ENCODE peak calls at places on chromosomes 11 and 22, in seven cellular contexts. One of them, this sample, is unnamed.

GRCh38 chr11:34682822-34683221 is 61.9 kb downstream of the EHF start:
- DNase-seq in HEK293T: no peak
- DNase-seq in T follicular helper cell: no peak
- DNase-seq in activated naive CD8-positive, alpha-beta T cell treated with anti-CD3 and anti-CD28 coated beads for 36 hours: no peak
- DNase-seq in NCI-H2081 treated with DMSO at 0.1 percent for 48 hours: no peak
- DNase-seq in NCI-H2171: no peak
- DNase-seq in NCI-H1092 treated with DMSO at 0.1 percent for 48 hours: no peak
- DNase-seq in this sample: peak

GRCh38 chr11:100562102-100562501 is 125.0 kb upstream of the ARHGAP42 start:
- DNase-seq in NCI-H2081 treated with DMSO at 0.1 percent for 48 hours: no peak
- DNase-seq in activated naive CD8-positive, alpha-beta T cell treated with anti-CD3 and anti-CD28 coated beads for 36 hours: no peak
- DNase-seq in NCI-H1092 treated with DMSO at 0.1 percent for 48 hours: no peak
- DNase-seq in T follicular helper cell: no peak
- DNase-seq in NCI-H2171: no peak
- DNase-seq in HEK293T: no peak
- DNase-seq in this sample: no peak

GRCh38 chr22:25024895-25025294 is 72.4 kb downstream of the KIAA1671 start:
- DNase-seq in activated naive CD8-positive, alpha-beta T cell treated with anti-CD3 and anti-CD28 coated beads for 36 hours: no peak
- DNase-seq in T follicular helper cell: no peak
- DNase-seq in NCI-H1092 treated with DMSO at 0.1 percent for 48 hours: no peak
- DNase-seq in NCI-H2081 treated with DMSO at 0.1 percent for 48 hours: no peak
- DNase-seq in HEK293T: no peak
- DNase-seq in NCI-H2171: no peak
- DNase-seq in this sample: no peak

GRCh38 chr11:75051043-75051442 is 45.6 kb downstream of the OR2AT4 start:
- DNase-seq in NCI-H1092 treated with DMSO at 0.1 percent for 48 hours: no peak
- DNase-seq in NCI-H2171: no peak
- DNase-seq in NCI-H2081 treated with DMSO at 0.1 percent for 48 hours: no peak
- DNase-seq in activated naive CD8-positive, alpha-beta T cell treated with anti-CD3 and anti-CD28 coated beads for 36 hours: no peak
- DNase-seq in T follicular helper cell: no peak
- DNase-seq in HEK293T: no peak
- DNase-seq in this sample: no peak

GRCh38 chr11:57542582-57542981 is 5.2 kb downstream of the SMTNL1 start:
- DNase-seq in HEK293T: no peak
- DNase-seq in T follicular helper cell: no peak
- DNase-seq in activated naive CD8-positive, alpha-beta T cell treated with anti-CD3 and anti-CD28 coated beads for 36 hours: no peak
- DNase-seq in NCI-H2081 treated with DMSO at 0.1 percent for 48 hours: no peak
- DNase-seq in NCI-H2171: no peak
- DNase-seq in NCI-H1092 treated with DMSO at 0.1 percent for 48 hours: no peak
- DNase-seq in this sample: peak

GRCh38 chr11:60367009-60367408 is 11.3 kb upstream of the MS4A7 start:
- DNase-seq in HEK293T: no peak
- DNase-seq in NCI-H2171: no peak
- DNase-seq in NCI-H2081 treated with DMSO at 0.1 percent for 48 hours: no peak
- DNase-seq in NCI-H1092 treated with DMSO at 0.1 percent for 48 hours: no peak
- DNase-seq in T follicular helper cell: no peak
- DNase-seq in activated naive CD8-positive, alpha-beta T cell treated with anti-CD3 and anti-CD28 coated beads for 36 hours: peak
- DNase-seq in this sample: no peak

GRCh38 chr11:42727879-42728278 is 583.9 kb upstream of the API5 start:
- DNase-seq in NCI-H2081 treated with DMSO at 0.1 percent for 48 hours: no peak
- DNase-seq in NCI-H2171: no peak
- DNase-seq in NCI-H1092 treated with DMSO at 0.1 percent for 48 hours: no peak
- DNase-seq in activated naive CD8-positive, alpha-beta T cell treated with anti-CD3 and anti-CD28 coated beads for 36 hours: no peak
- DNase-seq in T follicular helper cell: no peak
- DNase-seq in HEK293T: no peak
- DNase-seq in this sample: no peak

GRCh38 chr11:122032317-122032716 is 83.7 kb downstream of the BLID start:
- DNase-seq in HEK293T: no peak
- DNase-seq in NCI-H2081 treated with DMSO at 0.1 percent for 48 hours: no peak
- DNase-seq in T follicular helper cell: no peak
- DNase-seq in NCI-H2171: no peak
- DNase-seq in NCI-H1092 treated with DMSO at 0.1 percent for 48 hours: no peak
- DNase-seq in activated naive CD8-positive, alpha-beta T cell treated with anti-CD3 and anti-CD28 coated beads for 36 hours: no peak
- DNase-seq in this sample: no peak

GRCh38 chr11:130850185-130850944 is 65.9 kb downstream of the SNX19 start:
- DNase-seq in NCI-H2171: no peak
- DNase-seq in HEK293T: no peak
- DNase-seq in activated naive CD8-positive, alpha-beta T cell treated with anti-CD3 and anti-CD28 coated beads for 36 hours: no peak
- DNase-seq in NCI-H2081 treated with DMSO at 0.1 percent for 48 hours: no peak
- DNase-seq in NCI-H1092 treated with DMSO at 0.1 percent for 48 hours: no peak
- DNase-seq in T follicular helper cell: no peak
- DNase-seq in this sample: no peak

GRCh38 chr11:70546179-70546940 is 148.0 kb downstream of the CTTN start:
- DNase-seq in activated naive CD8-positive, alpha-beta T cell treated with anti-CD3 and anti-CD28 coated beads for 36 hours: no peak
- DNase-seq in T follicular helper cell: no peak
- DNase-seq in NCI-H1092 treated with DMSO at 0.1 percent for 48 hours: no peak
- DNase-seq in NCI-H2081 treated with DMSO at 0.1 percent for 48 hours: no peak
- DNase-seq in HEK293T: no peak
- DNase-seq in NCI-H2171: no peak
- DNase-seq in this sample: no peak

GRCh38 chr11:36398261-36398953 is 102.3 kb downstream of the PRR5L start:
- DNase-seq in NCI-H1092 treated with DMSO at 0.1 percent for 48 hours: no peak
- DNase-seq in activated naive CD8-positive, alpha-beta T cell treated with anti-CD3 and anti-CD28 coated beads for 36 hours: no peak
- DNase-seq in HEK293T: no peak
- DNase-seq in NCI-H2081 treated with DMSO at 0.1 percent for 48 hours: no peak
- DNase-seq in T follicular helper cell: no peak
- DNase-seq in NCI-H2171: peak
- DNase-seq in this sample: no peak

GRCh38 chr11:96045622-96046456 is 121.9 kb upstream of the MTMR2 start:
- DNase-seq in NCI-H2081 treated with DMSO at 0.1 percent for 48 hours: peak
- DNase-seq in activated naive CD8-positive, alpha-beta T cell treated with anti-CD3 and anti-CD28 coated beads for 36 hours: no peak
- DNase-seq in NCI-H1092 treated with DMSO at 0.1 percent for 48 hours: no peak
- DNase-seq in NCI-H2171: peak
- DNase-seq in HEK293T: no peak
- DNase-seq in T follicular helper cell: no peak
- DNase-seq in this sample: peak

GRCh38 chr11:23778971-23779370 is 717.9 kb upstream of the LUZP2 start:
- DNase-seq in NCI-H2081 treated with DMSO at 0.1 percent for 48 hours: no peak
- DNase-seq in activated naive CD8-positive, alpha-beta T cell treated with anti-CD3 and anti-CD28 coated beads for 36 hours: no peak
- DNase-seq in NCI-H2171: no peak
- DNase-seq in NCI-H1092 treated with DMSO at 0.1 percent for 48 hours: no peak
- DNase-seq in HEK293T: no peak
- DNase-seq in T follicular helper cell: no peak
- DNase-seq in this sample: no peak

GRCh38 chr22:25748140-25748539 is 6.2 kb downstream of the MYO18B start:
- DNase-seq in HEK293T: no peak
- DNase-seq in NCI-H1092 treated with DMSO at 0.1 percent for 48 hours: no peak
- DNase-seq in NCI-H2081 treated with DMSO at 0.1 percent for 48 hours: no peak
- DNase-seq in activated naive CD8-positive, alpha-beta T cell treated with anti-CD3 and anti-CD28 coated beads for 36 hours: no peak
- DNase-seq in T follicular helper cell: no peak
- DNase-seq in NCI-H2171: no peak
- DNase-seq in this sample: no peak

GRCh38 chr11:5096011-5096410 is 26.6 kb downstream of the OR52E1 start:
- DNase-seq in NCI-H2171: no peak
- DNase-seq in HEK293T: no peak
- DNase-seq in activated naive CD8-positive, alpha-beta T cell treated with anti-CD3 and anti-CD28 coated beads for 36 hours: no peak
- DNase-seq in NCI-H1092 treated with DMSO at 0.1 percent for 48 hours: no peak
- DNase-seq in T follicular helper cell: no peak
- DNase-seq in NCI-H2081 treated with DMSO at 0.1 percent for 48 hours: no peak
- DNase-seq in this sample: no peak

GRCh38 chr11:101478587-101479375 is 105.0 kb downstream of the TRPC6 start:
- DNase-seq in activated naive CD8-positive, alpha-beta T cell treated with anti-CD3 and anti-CD28 coated beads for 36 hours: no peak
- DNase-seq in NCI-H2171: no peak
- DNase-seq in HEK293T: no peak
- DNase-seq in NCI-H2081 treated with DMSO at 0.1 percent for 48 hours: no peak
- DNase-seq in NCI-H1092 treated with DMSO at 0.1 percent for 48 hours: no peak
- DNase-seq in T follicular helper cell: no peak
- DNase-seq in this sample: no peak

GRCh38 chr11:104120493-104121200 is 43.3 kb downstream of the PDGFD start:
- DNase-seq in NCI-H2081 treated with DMSO at 0.1 percent for 48 hours: peak
- DNase-seq in HEK293T: no peak
- DNase-seq in NCI-H2171: no peak
- DNase-seq in T follicular helper cell: no peak
- DNase-seq in activated naive CD8-positive, alpha-beta T cell treated with anti-CD3 and anti-CD28 coated beads for 36 hours: no peak
- DNase-seq in NCI-H1092 treated with DMSO at 0.1 percent for 48 hours: no peak
- DNase-seq in this sample: no peak

GRCh38 chr11:110065189-110065588 is 28.0 kb upstream of the ZC3H12C start:
- DNase-seq in T follicular helper cell: no peak
- DNase-seq in activated naive CD8-positive, alpha-beta T cell treated with anti-CD3 and anti-CD28 coated beads for 36 hours: no peak
- DNase-seq in NCI-H2081 treated with DMSO at 0.1 percent for 48 hours: no peak
- DNase-seq in NCI-H1092 treated with DMSO at 0.1 percent for 48 hours: no peak
- DNase-seq in NCI-H2171: peak
- DNase-seq in HEK293T: no peak
- DNase-seq in this sample: no peak

GRCh38 chr22:39301926-39302325 is 17.5 kb downstream of the RPL3 start:
- DNase-seq in activated naive CD8-positive, alpha-beta T cell treated with anti-CD3 and anti-CD28 coated beads for 36 hours: no peak
- DNase-seq in NCI-H2081 treated with DMSO at 0.1 percent for 48 hours: no peak
- DNase-seq in NCI-H1092 treated with DMSO at 0.1 percent for 48 hours: no peak
- DNase-seq in T follicular helper cell: no peak
- DNase-seq in HEK293T: no peak
- DNase-seq in NCI-H2171: no peak
- DNase-seq in this sample: no peak

GRCh38 chr11:45225277-45225676 is 60.9 kb downstream of the SYT13 start:
- DNase-seq in NCI-H1092 treated with DMSO at 0.1 percent for 48 hours: no peak
- DNase-seq in HEK293T: no peak
- DNase-seq in NCI-H2171: no peak
- DNase-seq in activated naive CD8-positive, alpha-beta T cell treated with anti-CD3 and anti-CD28 coated beads for 36 hours: no peak
- DNase-seq in NCI-H2081 treated with DMSO at 0.1 percent for 48 hours: no peak
- DNase-seq in T follicular helper cell: no peak
- DNase-seq in this sample: no peak

GRCh38 chr11:6405039-6405667 is 13.7 kb downstream of the APBB1 start:
- DNase-seq in NCI-H1092 treated with DMSO at 0.1 percent for 48 hours: no peak
- DNase-seq in T follicular helper cell: no peak
- DNase-seq in activated naive CD8-positive, alpha-beta T cell treated with anti-CD3 and anti-CD28 coated beads for 36 hours: no peak
- DNase-seq in HEK293T: no peak
- DNase-seq in NCI-H2171: no peak
- DNase-seq in NCI-H2081 treated with DMSO at 0.1 percent for 48 hours: no peak
- DNase-seq in this sample: peak

GRCh38 chr11:17770048-17770652 is 35.6 kb downstream of the KCNC1 start:
- DNase-seq in T follicular helper cell: no peak
- DNase-seq in NCI-H2081 treated with DMSO at 0.1 percent for 48 hours: no peak
- DNase-seq in activated naive CD8-positive, alpha-beta T cell treated with anti-CD3 and anti-CD28 coated beads for 36 hours: peak
- DNase-seq in NCI-H2171: no peak
- DNase-seq in NCI-H1092 treated with DMSO at 0.1 percent for 48 hours: peak
- DNase-seq in HEK293T: no peak
- DNase-seq in this sample: peak

GRCh38 chr11:122178795-122179194 is 62.8 kb upstream of the BLID start:
- DNase-seq in NCI-H2171: no peak
- DNase-seq in T follicular helper cell: no peak
- DNase-seq in NCI-H1092 treated with DMSO at 0.1 percent for 48 hours: no peak
- DNase-seq in NCI-H2081 treated with DMSO at 0.1 percent for 48 hours: no peak
- DNase-seq in HEK293T: no peak
- DNase-seq in activated naive CD8-positive, alpha-beta T cell treated with anti-CD3 and anti-CD28 coated beads for 36 hours: no peak
- DNase-seq in this sample: no peak

GRCh38 chr11:62012451-62013265 is 45.2 kb upstream of the FTH1 start:
- DNase-seq in T follicular helper cell: no peak
- DNase-seq in activated naive CD8-positive, alpha-beta T cell treated with anti-CD3 and anti-CD28 coated beads for 36 hours: no peak
- DNase-seq in NCI-H2081 treated with DMSO at 0.1 percent for 48 hours: no peak
- DNase-seq in NCI-H1092 treated with DMSO at 0.1 percent for 48 hours: no peak
- DNase-seq in NCI-H2171: no peak
- DNase-seq in HEK293T: no peak
- DNase-seq in this sample: no peak

GRCh38 chr22:48756146-48757111 is 1071.2 kb downstream of the BRD1 start:
- DNase-seq in NCI-H2081 treated with DMSO at 0.1 percent for 48 hours: no peak
- DNase-seq in T follicular helper cell: no peak
- DNase-seq in activated naive CD8-positive, alpha-beta T cell treated with anti-CD3 and anti-CD28 coated beads for 36 hours: no peak
- DNase-seq in NCI-H1092 treated with DMSO at 0.1 percent for 48 hours: no peak
- DNase-seq in HEK293T: no peak
- DNase-seq in NCI-H2171: no peak
- DNase-seq in this sample: peak

GRCh38 chr11:76626921-76627391 is 43.6 kb downstream of the LRRC32 start:
- DNase-seq in HEK293T: no peak
- DNase-seq in NCI-H2171: no peak
- DNase-seq in NCI-H2081 treated with DMSO at 0.1 percent for 48 hours: no peak
- DNase-seq in activated naive CD8-positive, alpha-beta T cell treated with anti-CD3 and anti-CD28 coated beads for 36 hours: peak
- DNase-seq in NCI-H1092 treated with DMSO at 0.1 percent for 48 hours: no peak
- DNase-seq in T follicular helper cell: no peak
- DNase-seq in this sample: no peak

GRCh38 chr11:120137187-120137610 is 714 bp downstream of the TRIM29 start:
- DNase-seq in activated naive CD8-positive, alpha-beta T cell treated with anti-CD3 and anti-CD28 coated beads for 36 hours: no peak
- DNase-seq in T follicular helper cell: no peak
- DNase-seq in NCI-H2171: no peak
- DNase-seq in NCI-H2081 treated with DMSO at 0.1 percent for 48 hours: no peak
- DNase-seq in HEK293T: no peak
- DNase-seq in NCI-H1092 treated with DMSO at 0.1 percent for 48 hours: no peak
- DNase-seq in this sample: peak

GRCh38 chr11:123107945-123108344 is 46.0 kb upstream of the HSPA8 start:
- DNase-seq in NCI-H1092 treated with DMSO at 0.1 percent for 48 hours: no peak
- DNase-seq in activated naive CD8-positive, alpha-beta T cell treated with anti-CD3 and anti-CD28 coated beads for 36 hours: no peak
- DNase-seq in NCI-H2171: no peak
- DNase-seq in HEK293T: no peak
- DNase-seq in NCI-H2081 treated with DMSO at 0.1 percent for 48 hours: no peak
- DNase-seq in T follicular helper cell: no peak
- DNase-seq in this sample: no peak